ENCODE peak calls at places on chromosomes 3 and 15, in four cellular contexts. B is K562, E is HCT116, F is HepG2. X is an unnamed sample.

GRCh38 chr15:65087411-65087810 is 10.9 kb downstream of the KBTBD13 start:
- DNase-seq in B (no peak), E (no peak), F (no peak), X (no peak)

GRCh38 chr3:125154110-125154509 is 58.4 kb downstream of the SLC12A8 start:
- DNase-seq in B (no peak), E (no peak), F (no peak), X (no peak)

GRCh38 chr3:159448902-159449301 is 539.7 kb upstream of the IL12A start:
- DNase-seq in B (no peak), E (no peak), F (no peak), X (no peak)

GRCh38 chr15:99425666-99426301 is 140.0 kb upstream of the MEF2A start:
- DNase-seq in B (no peak), E (no peak), F (no peak), X (no peak)

GRCh38 chr15:81302605-81303204 is 21.2 kb downstream of the STARD5 start:
- DNase-seq in B (no peak), E (no peak), F (no peak), X (no peak)

GRCh38 chr3:51535146-51536019 is 3.1 kb upstream of the RAD54L2 start:
- DNase-seq in B (no peak), E (no peak), F (no peak), X (no peak)

GRCh38 chr3:37183976-37184375 is 9.6 kb upstream of the LRRFIP2 start:
- DNase-seq in B (no peak), E (no peak), F (no peak), X (peak)

GRCh38 chr3:124986153-124987143 is 51.9 kb upstream of the MUC13 start:
- DNase-seq in B (no peak), E (peak), F (no peak), X (no peak)

GRCh38 chr3:135473449-135473848 is 492.1 kb upstream of the PPP2R3A start:
- DNase-seq in B (no peak), E (no peak), F (no peak), X (no peak)

GRCh38 chr15:47363653-47364052 is 353.7 kb upstream of the SEMA6D start:
- DNase-seq in B (no peak), E (no peak), F (no peak), X (no peak)

GRCh38 chr15:88504445-88504844 is 36.9 kb downstream of the MRPS11 start:
- DNase-seq in B (no peak), E (no peak), F (no peak), X (no peak)

GRCh38 chr3:58106640-58107039 is 98.4 kb downstream of the FLNB start:
- DNase-seq in B (no peak), E (no peak), F (no peak), X (no peak)

GRCh38 chr3:58107597-58107996 is 99.4 kb downstream of the FLNB start:
- DNase-seq in B (peak), E (no peak), F (no peak), X (no peak)

GRCh38 chr3:58112185-58112535 is 98.6 kb downstream of the DNASE1L3 start:
- DNase-seq in B (no peak), E (no peak), F (no peak), X (no peak)

GRCh38 chr3:58111513-58112184 is 99.1 kb downstream of the DNASE1L3 start:
- DNase-seq in B (no peak), E (no peak), F (peak), X (no peak)

DNA sequence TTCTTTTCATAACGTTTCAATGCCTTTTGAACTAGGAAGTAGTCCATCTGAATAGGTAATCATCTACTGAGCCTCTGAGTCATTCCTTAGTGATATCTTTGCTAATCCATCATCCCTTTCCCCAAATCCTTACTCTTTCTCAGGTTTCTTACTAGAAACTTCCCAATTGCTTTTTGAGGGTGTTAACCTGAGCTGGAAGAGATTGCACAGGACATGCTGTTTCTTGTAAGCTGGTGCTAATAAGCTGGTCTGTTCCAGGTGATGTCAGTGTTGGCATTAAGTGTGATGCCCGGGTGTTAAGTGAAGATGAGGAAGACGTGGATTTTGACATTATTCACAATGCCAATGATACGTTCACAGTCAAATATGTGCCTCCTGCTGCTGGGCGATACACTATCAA is 101.0 kb downstream of the DNASE1L3 start:
- DNase-seq in B (no peak), E (no peak), F (no peak), X (no peak)
- TF ChIP-seq FOSL1 in B (no peak), E (no peak), F (no peak), X (no peak)

DNA sequence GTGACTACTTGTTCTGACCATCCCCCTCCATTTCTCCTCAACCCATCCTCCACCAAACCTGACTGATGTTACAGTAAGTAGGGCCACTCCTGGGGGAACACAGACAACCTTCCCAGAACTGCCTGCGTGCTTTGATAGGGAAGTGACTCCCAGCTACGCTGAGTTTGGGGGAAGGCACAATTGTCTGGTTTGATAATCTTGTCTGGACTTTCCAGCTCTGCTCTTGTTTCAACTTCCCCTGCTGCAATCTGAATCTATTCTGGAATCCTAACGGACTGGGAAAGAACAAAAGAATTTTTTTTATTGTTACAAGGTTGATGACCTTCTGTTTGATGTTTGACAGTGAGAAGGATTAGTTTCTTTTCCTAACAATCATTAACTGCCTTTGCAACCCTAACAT is 895.6 kb downstream of the ROBO1 start:
- DNase-seq in B (no peak), E (no peak), F (peak), X (no peak)
- TF ChIP-seq FOSL1 in B (no peak), E (no peak), F (no peak), X (no peak)

GRCh38 chr3:94101860-94102259 is 39.0 kb downstream of the NSUN3 start:
- DNase-seq in B (no peak), E (peak), F (no peak), X (no peak)

GRCh38 chr3:94098487-94098886 is 35.6 kb downstream of the NSUN3 start:
- DNase-seq in B (no peak), E (no peak), F (no peak), X (no peak)

GRCh38 chr3:94099311-94099710 is 36.5 kb downstream of the NSUN3 start:
- DNase-seq in B (no peak), E (no peak), F (no peak), X (no peak)
- TF ChIP-seq FOSL1 in B (no peak), E (no peak), F (no peak), X (no peak)

GRCh38 chr3:138875096-138875753 is 40.5 kb upstream of the PIK3CB start:
- DNase-seq in B (no peak), E (no peak), F (no peak), X (no peak)

GRCh38 chr3:138874555-138874898 is 39.8 kb upstream of the PIK3CB start:
- DNase-seq in B (no peak), E (no peak), F (no peak), X (no peak)

GRCh38 chr3:138875754-138876664 is 41.3 kb upstream of the PIK3CB start:
- DNase-seq in B (peak), E (no peak), F (no peak), X (no peak)

GRCh38 chr3:138877246-138877645 is 42.5 kb upstream of the PIK3CB start:
- DNase-seq in B (no peak), E (no peak), F (no peak), X (no peak)

GRCh38 chr3:138872632-138873031 is 37.9 kb upstream of the PIK3CB start:
- DNase-seq in B (no peak), E (no peak), F (no peak), X (no peak)
- TF ChIP-seq FOSL1 in B (no peak), E (no peak), F (no peak), X (no peak)

GRCh38 chr3:13524979-13525669 is 23.8 kb upstream of the FBLN2 start:
- DNase-seq in B (no peak), E (no peak), F (no peak), X (no peak)
- TF ChIP-seq FOSL1 in B (no peak), E (no peak), F (no peak), X (no peak)

GRCh38 chr3:9809615-9810356 is at the start of gene TTLL3:
- DNase-seq in B (no peak), E (no peak), F (no peak), X (no peak)
- TF ChIP-seq FOSL1 in B (no peak), E (no peak), F (no peak), X (no peak)

GRCh38 chr15:79923068-79923514 is 26.3 kb upstream of the MTHFS start:
- DNase-seq in B (peak), E (no peak), F (peak), X (peak)
- TF ChIP-seq FOSL1 in B (no peak), E (no peak), F (peak), X (no peak)

DNA sequence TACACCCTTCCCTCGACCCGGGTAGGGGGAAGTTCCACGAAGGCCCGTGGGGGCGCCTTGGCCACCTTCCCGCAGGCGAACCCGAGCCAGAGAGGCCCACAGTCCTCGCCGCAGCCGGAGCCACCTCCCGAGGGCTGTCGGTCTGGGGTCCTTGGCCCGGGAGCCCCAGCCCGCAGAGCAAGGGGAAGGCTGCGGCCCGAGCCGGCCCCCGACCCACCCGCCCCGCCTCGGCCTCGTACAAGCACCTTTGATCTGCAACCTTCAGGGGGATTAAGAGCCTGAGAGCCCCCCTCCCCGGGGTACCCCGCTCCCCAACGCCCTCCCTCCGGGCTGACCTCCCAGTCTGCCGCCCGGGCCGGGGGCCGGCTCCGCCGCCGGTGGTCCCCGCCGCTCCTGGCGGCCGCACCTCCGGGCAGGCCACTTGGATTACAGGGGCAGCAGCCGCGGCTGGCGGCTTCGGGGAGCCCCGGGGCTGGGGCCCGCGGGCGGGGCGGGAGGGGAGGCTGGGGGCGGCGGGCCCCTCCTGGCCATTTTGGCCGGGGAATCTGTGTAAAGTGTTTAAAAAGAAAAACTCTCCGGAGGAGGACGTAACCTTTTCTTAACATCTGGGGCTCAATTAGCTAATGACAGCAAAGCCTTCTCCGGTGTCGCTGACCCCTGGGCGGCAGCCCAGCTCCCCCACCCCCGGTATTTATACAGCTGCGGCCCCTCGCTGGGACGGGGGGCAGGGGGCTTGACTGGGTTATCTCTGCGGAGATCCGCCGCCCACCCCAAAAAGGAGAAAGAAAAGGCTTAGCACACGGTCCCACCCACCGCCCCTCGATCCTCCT is 40.2 kb downstream of the EPHB3 start:
- DNase-seq in B (no peak), E (no peak), F (no peak), X (no peak)
- TF ChIP-seq FOSL1 in B (no peak), E (no peak), F (no peak), X (no peak)

GRCh38 chr15:62250978-62251377 is 85.9 kb upstream of the C2CD4B start:
- DNase-seq in B (no peak), E (no peak), F (no peak), X (no peak)

GRCh38 chr15:62253294-62253693 is 88.2 kb upstream of the C2CD4B start:
- DNase-seq in B (no peak), E (no peak), F (no peak), X (no peak)

GRCh38 chr15:62244762-62245161 is 79.7 kb upstream of the C2CD4B start:
- DNase-seq in B (no peak), E (no peak), F (no peak), X (no peak)

GRCh38 chr15:62250176-62250575 is 85.1 kb upstream of the C2CD4B start:
- DNase-seq in B (no peak), E (no peak), F (no peak), X (no peak)

GRCh38 chr15:62248277-62248974 is 83.3 kb upstream of the C2CD4B start:
- DNase-seq in B (no peak), E (no peak), F (no peak), X (no peak)
- TF ChIP-seq FOSL1 in B (no peak), E (no peak), F (no peak), X (no peak)

GRCh38 chr3:122825460-122825859 is 30.6 kb downstream of the SLC49A4 start:
- DNase-seq in B (no peak), E (no peak), F (no peak), X (no peak)

GRCh38 chr3:122826315-122826714 is 31.4 kb downstream of the SLC49A4 start:
- DNase-seq in B (no peak), E (no peak), F (no peak), X (no peak)

GRCh38 chr3:122828281-122828680 is 33.4 kb downstream of the SLC49A4 start:
- DNase-seq in B (no peak), E (no peak), F (no peak), X (no peak)

GRCh38 chr3:122824465-122825379 is 29.9 kb downstream of the SLC49A4 start:
- DNase-seq in B (no peak), E (no peak), F (no peak), X (no peak)
- TF ChIP-seq FOSL1 in B (no peak), E (no peak), F (no peak), X (no peak)

X was measured in H1.